ENCODE peak calls at places on chromosome 13, in six cellular contexts. A is WERI-Rb-1; R is body of pancreas; O is C1 segment of cervical spinal cord; L is activated naive CD4-positive, alpha-beta T cell treated with anti-CD3 and anti-CD28 coated beads, Interleukin-2, amount 10 ng/mL, durations not matched to agents 7 days and 5 days; S is mesothelial cell of epicardium. I is an unnamed sample.

GRCh38 chr13:113077566-113077952 is 28.0 kb upstream of the F7 start:
- DNase-seq in O (no peak), S (no peak), A (no peak), L (no peak), R (no peak), I (no peak)

GRCh38 chr13:32791545-32792172 is 205.4 kb downstream of the PDS5B start:
- DNase-seq in A (no peak), L (peak), O (no peak), R (no peak), S (no peak), I (no peak)

GRCh38 chr13:72820898-72821279 is 39.0 kb downstream of the PIBF1 start:
- DNase-seq in A (no peak), L (no peak), O (no peak), R (no peak), S (no peak), I (no peak)

GRCh38 chr13:100983111-100983510 is 308.5 kb upstream of the TMTC4 start:
- DNase-seq in A (no peak), O (no peak), S (no peak), R (no peak), L (no peak), I (no peak)

GRCh38 chr13:48773531-48774275 is 120.0 kb downstream of the CYSLTR2 start:
- DNase-seq in L (no peak), A (no peak), R (no peak), S (no peak), O (no peak), I (no peak)

GRCh38 chr13:110166598-110166997 is 140.4 kb downstream of the COL4A1 start:
- DNase-seq in S (no peak), R (no peak), A (no peak), O (no peak), L (no peak), I (no peak)

GRCh38 chr13:51328488-51328887 is 11.0 kb upstream of the SERPINE3 start:
- DNase-seq in O (no peak), S (no peak), A (peak), R (no peak), L (no peak), I (no peak)

GRCh38 chr13:48775285-48775684 is 121.6 kb downstream of the CYSLTR2 start:
- DNase-seq in S (no peak), O (no peak), R (no peak), A (no peak), L (no peak), I (no peak)

GRCh38 chr13:94480672-94481145 is 1.2 kb upstream of the DCT start:
- DNase-seq in O (no peak), L (no peak), S (no peak), R (no peak), A (peak), I (peak)

GRCh38 chr13:111281751-111282311 is 38.6 kb upstream of the TEX29 start:
- DNase-seq in R (no peak), L (no peak), A (no peak), O (no peak), S (no peak), I (no peak)

GRCh38 chr13:50712882-50713281 is 130.6 kb downstream of the DLEU7 start:
- DNase-seq in S (no peak), A (peak), L (no peak), R (no peak), O (no peak), I (no peak)

GRCh38 chr13:24202215-24202614 is 41.7 kb downstream of the SPATA13 start:
- DNase-seq in A (no peak), O (no peak), R (no peak), S (no peak), L (no peak), I (no peak)

GRCh38 chr13:44045179-44045562 is 165.5 kb downstream of the LACC1 start:
- DNase-seq in O (peak), R (no peak), S (no peak), A (no peak), L (no peak), I (peak)

GRCh38 chr13:106302843-106303242 is 232.6 kb downstream of the EFNB2 start:
- DNase-seq in S (no peak), A (no peak), R (no peak), O (no peak), L (no peak), I (no peak)

GRCh38 chr13:94706101-94706853 is 6.1 kb downstream of the SOX21 start:
- DNase-seq in L (no peak), S (no peak), A (no peak), R (no peak), O (no peak), I (no peak)

GRCh38 chr13:108269601-108270328 is at the start of gene TNFSF13B:
- DNase-seq in S (no peak), O (peak), R (peak), A (peak), L (peak), I (peak)

GRCh38 chr13:98285317-98285716 is 108.2 kb upstream of the RNF113B start:
- DNase-seq in A (peak), R (no peak), S (no peak), L (no peak), O (no peak), I (peak)

GRCh38 chr13:106373304-106373988 is 162.0 kb downstream of the EFNB2 start:
- DNase-seq in A (peak), O (no peak), R (no peak), S (no peak), L (no peak), I (no peak)

GRCh38 chr13:72469932-72470331 is 257.5 kb downstream of the MZT1 start:
- DNase-seq in R (no peak), S (no peak), L (no peak), A (no peak), O (no peak), I (no peak)

GRCh38 chr13:32309812-32310706 is 5.1 kb downstream of the ZAR1L start:
- DNase-seq in A (peak), S (no peak), L (peak), O (peak), R (no peak), I (peak)

GRCh38 chr13:106143930-106144709 is 391.3 kb downstream of the EFNB2 start:
- DNase-seq in S (no peak), R (peak), A (no peak), O (no peak), L (no peak), I (no peak)

GRCh38 chr13:38641164-38641948 is 45.5 kb upstream of the FREM2 start:
- DNase-seq in O (no peak), S (no peak), A (no peak), L (no peak), R (no peak), I (peak)

GRCh38 chr13:45219938-45220375 is 19.1 kb upstream of the KCTD4 start:
- DNase-seq in L (no peak), A (no peak), O (no peak), R (no peak), S (no peak), I (peak)

GRCh38 chr13:25679154-25679553 is 307.4 kb downstream of the ATP8A2 start:
- DNase-seq in S (no peak), O (no peak), L (no peak), R (no peak), A (no peak), I (no peak)

GRCh38 chr13:111187879-111188643 is 73.0 kb downstream of the ARHGEF7 start:
- DNase-seq in O (no peak), A (no peak), L (no peak), R (no peak), S (no peak), I (no peak)

GRCh38 chr13:104098421-104098820 is 1032.2 kb upstream of the SLC10A2 start:
- DNase-seq in O (no peak), S (no peak), R (no peak), L (no peak), A (no peak), I (no peak)

GRCh38 chr13:89518289-89519077 is 1829.0 kb upstream of the MIR17HG start:
- DNase-seq in O (no peak), R (no peak), S (no peak), L (no peak), A (no peak), I (no peak)

GRCh38 chr13:59666504-59666903 is 497.2 kb downstream of the DIAPH3 start:
- DNase-seq in R (no peak), S (no peak), L (no peak), A (no peak), O (no peak), I (no peak)

GRCh38 chr13:48500652-48501197 is 32.2 kb downstream of the RCBTB2 start:
- DNase-seq in A (no peak), O (no peak), R (no peak), S (no peak), L (no peak), I (peak)

GRCh38 chr13:60047943-60048342 is 115.8 kb downstream of the DIAPH3 start:
- DNase-seq in R (no peak), S (no peak), L (no peak), O (no peak), A (no peak), I (no peak)

GRCh38 chr13:113566227-113566561 is 18.4 kb upstream of the TFDP1 start:
- DNase-seq in R (no peak), S (no peak), O (no peak), L (no peak), A (no peak), I (no peak)

GRCh38 chr13:80962173-80962572 is 621.2 kb upstream of the SPRY2 start:
- DNase-seq in L (no peak), A (no peak), R (no peak), O (no peak), S (no peak), I (no peak)

GRCh38 chr13:46097663-46098062 is 7.2 kb downstream of the CPB2 start:
- DNase-seq in R (no peak), S (no peak), L (no peak), O (no peak), A (no peak), I (no peak)

GRCh38 chr13:91135949-91136348 is 211.5 kb upstream of the MIR17HG start:
- DNase-seq in R (no peak), O (no peak), A (peak), L (no peak), S (no peak), I (no peak)

GRCh38 chr13:79194272-79194671 is 211.8 kb downstream of the RBM26 start:
- DNase-seq in A (no peak), S (no peak), R (no peak), L (peak), O (no peak), I (no peak)

GRCh38 chr13:77691871-77692270 is 5.6 kb upstream of the SLAIN1 start:
- DNase-seq in O (no peak), A (no peak), S (no peak), R (no peak), L (no peak), I (no peak)